ENCODE peak calls at places on chromosome 9, in six cellular contexts. One of them, this sample, is unnamed.

GRCh38 chr9:78539904-78540303 is 243.0 kb downstream of the PSAT1 start:
- DNase-seq in mammary epithelial cell: peak; percentile 61
- DNase-seq in transverse colon: no peak
- DNase-seq in AG10803: peak; percentile 88
- DNase-seq in AG04450: peak; percentile 4
- DNase-seq in psoas muscle: peak; percentile 64
- DNase-seq in this sample: no peak

GRCh38 chr9:34590376-34591090 is 1.0 kb upstream of the CNTFR start:
- DNase-seq in psoas muscle: peak; percentile 52
- DNase-seq in AG10803: no peak
- DNase-seq in transverse colon: peak; percentile 62
- DNase-seq in mammary epithelial cell: no peak
- DNase-seq in AG04450: no peak
- DNase-seq in this sample: no peak

GRCh38 chr9:76023715-76024195 is 133.3 kb downstream of the PCSK5 start:
- DNase-seq in AG10803: no peak
- DNase-seq in psoas muscle: no peak
- DNase-seq in transverse colon: no peak
- DNase-seq in AG04450: no peak
- DNase-seq in mammary epithelial cell: peak; percentile 62
- DNase-seq in this sample: no peak

GRCh38 chr9:2634158-2634557 is 12.6 kb downstream of the VLDLR start:
- DNase-seq in mammary epithelial cell: no peak
- DNase-seq in transverse colon: no peak
- DNase-seq in AG10803: no peak
- DNase-seq in psoas muscle: no peak
- DNase-seq in AG04450: no peak
- DNase-seq in this sample: no peak

GRCh38 chr9:100445161-100445902 is 18.4 kb downstream of the MSANTD3 start:
- DNase-seq in mammary epithelial cell: no peak
- DNase-seq in transverse colon: no peak
- DNase-seq in psoas muscle: no peak
- DNase-seq in AG10803: no peak
- DNase-seq in AG04450: no peak
- DNase-seq in this sample: no peak

GRCh38 chr9:96450613-96451544 is 910 bp downstream of the HABP4 start:
- DNase-seq in transverse colon: peak; percentile 53
- DNase-seq in AG10803: peak; percentile 23
- DNase-seq in mammary epithelial cell: peak; percentile 41
- DNase-seq in psoas muscle: peak; percentile 19
- DNase-seq in AG04450: no peak
- DNase-seq in this sample: no peak

GRCh38 chr9:12748016-12748415 is 26.8 kb upstream of the LURAP1L start:
- DNase-seq in transverse colon: no peak
- DNase-seq in AG10803: peak; percentile 47
- DNase-seq in psoas muscle: no peak
- DNase-seq in mammary epithelial cell: peak; percentile 92
- DNase-seq in AG04450: no peak
- DNase-seq in this sample: no peak

GRCh38 chr9:1676771-1677170 is 338.4 kb upstream of the SMARCA2 start:
- DNase-seq in transverse colon: no peak
- DNase-seq in AG10803: no peak
- DNase-seq in mammary epithelial cell: no peak
- DNase-seq in psoas muscle: no peak
- DNase-seq in AG04450: no peak
- DNase-seq in this sample: no peak

GRCh38 chr9:7844283-7844682 is 44.7 kb upstream of the DMAC1 start:
- DNase-seq in AG04450: no peak
- DNase-seq in mammary epithelial cell: no peak
- DNase-seq in psoas muscle: no peak
- DNase-seq in transverse colon: no peak
- DNase-seq in AG10803: no peak
- DNase-seq in this sample: no peak

GRCh38 chr9:135924628-135925338 is 17.4 kb upstream of the CAMSAP1 start:
- DNase-seq in psoas muscle: no peak
- DNase-seq in mammary epithelial cell: no peak
- DNase-seq in transverse colon: no peak
- DNase-seq in AG10803: peak; percentile 19
- DNase-seq in AG04450: no peak
- DNase-seq in this sample: no peak

GRCh38 chr9:25517701-25518100 is 160.5 kb downstream of the TUSC1 start:
- DNase-seq in AG10803: no peak
- DNase-seq in psoas muscle: no peak
- DNase-seq in AG04450: no peak
- DNase-seq in mammary epithelial cell: no peak
- DNase-seq in transverse colon: no peak
- DNase-seq in this sample: no peak

GRCh38 chr9:38182321-38182720 is 113.3 kb upstream of the SHB start:
- DNase-seq in transverse colon: no peak
- DNase-seq in psoas muscle: no peak
- DNase-seq in AG10803: no peak
- DNase-seq in mammary epithelial cell: peak; percentile 11
- DNase-seq in AG04450: no peak
- DNase-seq in this sample: no peak

GRCh38 chr9:613771-614347 is 227.6 kb upstream of the DMRT1 start:
- DNase-seq in AG10803: peak; percentile 92
- DNase-seq in AG04450: peak; percentile 83
- DNase-seq in mammary epithelial cell: peak; percentile 80
- DNase-seq in transverse colon: peak; percentile 70
- DNase-seq in psoas muscle: peak; percentile 69
- DNase-seq in this sample: peak; percentile 63

GRCh38 chr9:70601000-70601929 is 186.8 kb upstream of the KLF9 start:
- DNase-seq in AG04450: peak; percentile 97
- DNase-seq in psoas muscle: peak; percentile 98
- DNase-seq in AG10803: peak; percentile 97
- DNase-seq in mammary epithelial cell: peak; percentile 70
- DNase-seq in transverse colon: peak; percentile 89
- DNase-seq in this sample: peak; percentile 99

GRCh38 chr9:3888496-3888858 is 362.7 kb upstream of the RFX3 start:
- DNase-seq in transverse colon: no peak
- DNase-seq in AG04450: no peak
- DNase-seq in psoas muscle: no peak
- DNase-seq in AG10803: no peak
- DNase-seq in mammary epithelial cell: no peak
- DNase-seq in this sample: no peak

GRCh38 chr9:76882686-76883085 is 23.2 kb downstream of the PRUNE2 start:
- DNase-seq in psoas muscle: no peak
- DNase-seq in AG04450: no peak
- DNase-seq in AG10803: no peak
- DNase-seq in mammary epithelial cell: no peak
- DNase-seq in transverse colon: no peak
- DNase-seq in this sample: no peak

GRCh38 chr9:123544007-123544827 is 188.2 kb downstream of the CRB2 start:
- DNase-seq in AG04450: no peak
- DNase-seq in AG10803: peak; percentile 46
- DNase-seq in psoas muscle: no peak
- DNase-seq in mammary epithelial cell: no peak
- DNase-seq in transverse colon: peak; percentile 31
- DNase-seq in this sample: no peak

GRCh38 chr9:77679088-77679487 is 31.0 kb upstream of the GNA14 start:
- DNase-seq in transverse colon: no peak
- DNase-seq in mammary epithelial cell: no peak
- DNase-seq in AG04450: no peak
- DNase-seq in psoas muscle: no peak
- DNase-seq in AG10803: no peak
- DNase-seq in this sample: no peak

GRCh38 chr9:133844876-133845658 is 106.9 kb upstream of the SARDH start:
- DNase-seq in psoas muscle: peak; percentile 78
- DNase-seq in AG04450: no peak
- DNase-seq in AG10803: peak; percentile 16
- DNase-seq in mammary epithelial cell: no peak
- DNase-seq in transverse colon: peak; percentile 52
- DNase-seq in this sample: no peak

GRCh38 chr9:133844431-133844830 is 106.3 kb upstream of the SARDH start:
- DNase-seq in transverse colon: no peak
- DNase-seq in AG04450: no peak
- DNase-seq in AG10803: no peak
- DNase-seq in mammary epithelial cell: no peak
- DNase-seq in psoas muscle: no peak
- DNase-seq in this sample: no peak

GRCh38 chr9:133845659-133845947 is 107.5 kb upstream of the SARDH start:
- DNase-seq in AG04450: no peak
- DNase-seq in transverse colon: no peak
- DNase-seq in mammary epithelial cell: no peak
- DNase-seq in AG10803: no peak
- DNase-seq in psoas muscle: no peak
- DNase-seq in this sample: no peak

GRCh38 chr9:133848471-133848870 is 110.3 kb upstream of the SARDH start:
- DNase-seq in mammary epithelial cell: no peak
- DNase-seq in psoas muscle: no peak
- DNase-seq in AG10803: no peak
- DNase-seq in transverse colon: no peak
- DNase-seq in AG04450: no peak
- DNase-seq in this sample: no peak

DNA sequence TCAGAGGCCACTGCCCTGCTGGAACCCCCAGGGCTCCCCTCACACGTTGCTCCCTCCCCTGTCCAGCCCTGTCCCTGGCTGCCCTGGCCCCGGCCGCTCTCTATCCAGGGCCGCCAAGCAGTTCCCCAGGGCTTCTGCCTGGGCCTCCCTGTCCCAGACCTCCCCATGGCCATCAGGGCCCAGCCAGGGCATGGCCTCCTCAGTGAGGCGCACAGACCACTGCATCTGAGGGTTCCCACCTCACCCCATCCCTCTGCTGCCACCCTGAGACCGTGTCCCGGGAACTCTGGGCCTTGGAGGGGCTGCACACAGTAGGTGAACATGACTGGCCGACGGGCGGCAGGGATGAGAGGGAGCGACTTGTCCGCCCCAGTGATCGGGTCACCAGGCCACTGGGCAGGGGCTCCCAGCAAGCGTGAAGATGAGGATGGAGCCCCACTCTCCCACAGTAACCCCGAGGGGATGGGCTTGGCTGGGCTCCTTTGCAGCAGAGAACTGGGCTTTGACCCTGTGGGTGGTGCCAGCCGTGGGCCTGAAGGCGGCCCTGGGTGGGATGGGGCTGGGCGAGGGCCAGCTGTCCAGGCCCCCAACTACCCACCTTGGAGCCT is 108.4 kb upstream of the SARDH start:
- DNase-seq in AG04450: no peak
- DNase-seq in psoas muscle: no peak
- DNase-seq in mammary epithelial cell: no peak
- DNase-seq in transverse colon: no peak
- DNase-seq in AG10803: no peak
- DNase-seq in this sample: no peak
- H3K4me3 ChIP-seq in AG04450: no peak overlapping the region
- H3K4me3 ChIP-seq in psoas muscle: no peak overlapping the region
- H3K4me3 ChIP-seq in mammary epithelial cell: no peak overlapping the region
- H3K4me3 ChIP-seq in transverse colon: no peak overlapping the region
- H3K4me3 ChIP-seq in AG10803: no peak overlapping the region
- H3K4me3 ChIP-seq in this sample: no peak overlapping the region

GRCh38 chr9:126894052-126894603 is 20.5 kb upstream of the RALGPS1 start:
- DNase-seq in transverse colon: no peak
- DNase-seq in AG10803: no peak
- DNase-seq in mammary epithelial cell: no peak
- DNase-seq in AG04450: no peak
- DNase-seq in psoas muscle: no peak
- DNase-seq in this sample: no peak

GRCh38 chr9:126891676-126892075 is 22.9 kb upstream of the RALGPS1 start:
- DNase-seq in transverse colon: no peak
- DNase-seq in mammary epithelial cell: no peak
- DNase-seq in AG04450: no peak
- DNase-seq in psoas muscle: no peak
- DNase-seq in AG10803: no peak
- DNase-seq in this sample: no peak

DNA sequence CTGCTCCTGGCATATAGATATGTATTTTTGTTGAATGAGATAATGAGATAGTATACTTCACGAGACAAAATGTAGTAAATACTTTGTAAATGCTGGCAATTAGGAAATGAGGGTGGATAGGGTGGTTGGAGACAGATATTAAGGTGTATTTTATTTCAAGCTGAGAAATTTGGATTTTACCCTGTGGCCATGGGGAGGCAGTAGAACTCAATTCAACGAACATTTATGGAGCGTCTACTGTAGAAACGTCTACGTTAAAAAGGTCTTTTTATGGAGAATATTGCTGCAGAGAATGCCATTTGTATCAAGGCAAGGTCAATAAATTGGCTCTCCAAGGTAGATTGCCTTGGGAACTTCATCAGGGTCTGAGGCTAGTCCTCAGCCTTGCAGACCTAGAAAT is 21.5 kb upstream of the RALGPS1 start:
- DNase-seq in AG10803: no peak
- DNase-seq in psoas muscle: no peak
- DNase-seq in mammary epithelial cell: no peak
- DNase-seq in transverse colon: no peak
- DNase-seq in AG04450: no peak
- DNase-seq in this sample: no peak
- TF ChIP-seq CTCF in AG10803: peak; percentile 12
- TF ChIP-seq CTCF in psoas muscle: no peak
- TF ChIP-seq CTCF in mammary epithelial cell: no peak
- TF ChIP-seq CTCF in transverse colon: no peak
- TF ChIP-seq CTCF in AG04450: peak; percentile 40
- TF ChIP-seq CTCF in this sample: no peak

DNA sequence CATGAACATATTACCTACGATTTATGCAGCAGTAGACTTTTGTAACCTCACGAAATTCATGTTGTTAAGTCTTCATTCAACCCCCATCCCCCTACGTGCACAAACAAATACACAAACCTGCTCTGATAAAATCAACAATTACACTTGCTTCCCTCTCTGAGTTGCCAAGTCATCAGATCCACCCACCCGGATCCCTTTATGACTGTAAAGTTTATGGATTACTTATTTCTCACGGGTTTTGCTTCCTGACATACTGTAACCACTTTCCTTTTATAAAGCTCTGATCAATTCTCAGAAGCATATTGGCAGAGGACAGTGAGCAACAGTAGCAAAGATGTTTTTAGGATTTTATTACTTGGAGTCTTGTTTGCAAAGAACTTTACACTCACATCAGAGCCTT is 70.5 kb downstream of the MLLT3 start:
- DNase-seq in transverse colon: no peak
- DNase-seq in mammary epithelial cell: no peak
- DNase-seq in psoas muscle: no peak
- DNase-seq in AG10803: no peak
- DNase-seq in AG04450: no peak
- DNase-seq in this sample: no peak
- H3K4me3 ChIP-seq in transverse colon: peak overlapping the region; percentile 11
- H3K4me3 ChIP-seq in mammary epithelial cell: no peak overlapping the region
- H3K4me3 ChIP-seq in psoas muscle: no peak overlapping the region
- H3K4me3 ChIP-seq in AG10803: no peak overlapping the region
- H3K4me3 ChIP-seq in AG04450: no peak overlapping the region
- H3K4me3 ChIP-seq in this sample: no peak overlapping the region

DNA sequence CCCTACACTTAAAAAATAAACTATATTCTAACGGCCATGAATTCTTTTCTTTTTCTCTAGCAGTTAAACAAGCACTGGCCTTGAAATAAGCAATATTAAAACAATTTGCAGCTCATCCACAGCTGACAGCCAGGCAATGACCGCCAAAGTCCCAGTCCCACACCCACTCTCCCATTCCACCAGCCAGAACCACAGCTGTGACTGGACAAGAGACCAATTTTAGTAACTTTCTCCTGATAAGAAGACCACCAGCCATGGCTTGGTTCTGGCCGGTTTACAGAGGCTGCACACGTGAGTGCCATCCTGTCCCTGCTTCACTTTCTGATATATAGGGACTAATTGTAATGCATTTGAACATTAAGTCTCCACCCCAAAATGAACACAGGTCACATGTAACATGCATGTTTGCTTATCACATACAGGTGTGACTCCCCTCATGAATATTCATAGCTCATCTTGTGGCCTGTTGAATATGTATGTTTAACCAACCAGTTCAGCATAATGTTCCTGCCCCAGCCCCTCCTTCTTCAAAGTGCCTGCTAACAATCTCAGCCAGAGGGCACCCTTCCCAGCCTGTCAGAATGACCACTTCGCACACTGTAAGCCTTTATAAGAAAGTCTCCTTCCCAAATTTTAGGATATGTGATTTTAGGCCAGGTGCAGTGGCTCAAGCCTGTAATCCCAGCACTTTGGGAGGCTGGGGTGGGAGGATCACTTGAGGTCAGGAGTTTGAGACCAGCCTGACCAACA is 23.9 kb upstream of the FANCC start:
- DNase-seq in transverse colon: no peak
- DNase-seq in mammary epithelial cell: peak; percentile 12
- DNase-seq in AG04450: no peak
- DNase-seq in AG10803: peak; percentile 35
- DNase-seq in psoas muscle: no peak
- DNase-seq in this sample: no peak
- TF ChIP-seq CTCF in transverse colon: peak; percentile 15
- TF ChIP-seq CTCF in mammary epithelial cell: peak; percentile 18
- TF ChIP-seq CTCF in AG04450: peak; percentile 54
- TF ChIP-seq CTCF in AG10803: peak; percentile 39
- TF ChIP-seq CTCF in psoas muscle: no peak
- TF ChIP-seq CTCF in this sample: peak; percentile 34